ENCODE peak calls at places on chromosomes 1 and 21, in seven cellular contexts. One of them, this sample, is unnamed.

GRCh38 chr21:34667761-34668160 is 1.0 kb upstream of the CLIC6 start:
- DNase-seq in uterus: no peak
- DNase-seq in fibroblast of mammary gland: no peak
- DNase-seq in lower leg skin: no peak
- DNase-seq in neural progenitor cell: no peak
- DNase-seq in foreskin fibroblast: no peak
- DNase-seq in ovary: no peak
- DNase-seq in this sample: no peak

GRCh38 chr1:12228979-12229378 is 851 bp upstream of the VPS13D start:
- DNase-seq in fibroblast of mammary gland: no peak
- DNase-seq in neural progenitor cell: no peak
- DNase-seq in uterus: no peak
- DNase-seq in ovary: no peak
- DNase-seq in lower leg skin: no peak
- DNase-seq in foreskin fibroblast: no peak
- DNase-seq in this sample: no peak

GRCh38 chr1:9121891-9122409 is 7.0 kb downstream of the GPR157 start:
- DNase-seq in ovary: no peak
- DNase-seq in uterus: no peak
- DNase-seq in fibroblast of mammary gland: no peak
- DNase-seq in foreskin fibroblast: no peak
- DNase-seq in neural progenitor cell: no peak
- DNase-seq in lower leg skin: no peak
- DNase-seq in this sample: no peak

GRCh38 chr1:164619006-164619784 is 60.2 kb downstream of the PBX1 start:
- DNase-seq in uterus: no peak
- DNase-seq in foreskin fibroblast: no peak
- DNase-seq in neural progenitor cell: no peak
- DNase-seq in lower leg skin: no peak
- DNase-seq in ovary: no peak
- DNase-seq in fibroblast of mammary gland: no peak
- DNase-seq in this sample: no peak

GRCh38 chr1:29256395-29256794 is 20.1 kb downstream of the PTPRU start:
- DNase-seq in uterus: no peak
- DNase-seq in fibroblast of mammary gland: no peak
- DNase-seq in foreskin fibroblast: no peak
- DNase-seq in neural progenitor cell: peak
- DNase-seq in ovary: no peak
- DNase-seq in lower leg skin: no peak
- DNase-seq in this sample: no peak

GRCh38 chr1:182315157-182315556 is 76.4 kb downstream of the GLUL start:
- DNase-seq in uterus: no peak
- DNase-seq in fibroblast of mammary gland: peak
- DNase-seq in lower leg skin: no peak
- DNase-seq in neural progenitor cell: peak
- DNase-seq in foreskin fibroblast: no peak
- DNase-seq in ovary: no peak
- DNase-seq in this sample: peak

GRCh38 chr1:24850353-24850905 is 79.6 kb downstream of the RUNX3 start:
- DNase-seq in lower leg skin: no peak
- DNase-seq in ovary: no peak
- DNase-seq in neural progenitor cell: no peak
- DNase-seq in foreskin fibroblast: no peak
- DNase-seq in uterus: no peak
- DNase-seq in fibroblast of mammary gland: peak
- DNase-seq in this sample: no peak

GRCh38 chr1:7595338-7595737 is 175.8 kb upstream of the VAMP3 start:
- DNase-seq in uterus: no peak
- DNase-seq in fibroblast of mammary gland: no peak
- DNase-seq in foreskin fibroblast: no peak
- DNase-seq in neural progenitor cell: peak
- DNase-seq in ovary: peak
- DNase-seq in lower leg skin: no peak
- DNase-seq in this sample: no peak

GRCh38 chr1:44609412-44609767 is 64.9 kb downstream of the TMEM53 start:
- DNase-seq in lower leg skin: no peak
- DNase-seq in fibroblast of mammary gland: peak
- DNase-seq in foreskin fibroblast: peak
- DNase-seq in neural progenitor cell: peak
- DNase-seq in uterus: peak
- DNase-seq in ovary: peak
- DNase-seq in this sample: no peak

GRCh38 chr1:3774503-3775247 is 2.1 kb downstream of the SMIM1 start:
- DNase-seq in neural progenitor cell: no peak
- DNase-seq in lower leg skin: no peak
- DNase-seq in fibroblast of mammary gland: no peak
- DNase-seq in ovary: peak
- DNase-seq in foreskin fibroblast: no peak
- DNase-seq in uterus: no peak
- DNase-seq in this sample: no peak

GRCh38 chr1:227072991-227073390 is 132.9 kb downstream of the COQ8A start:
- DNase-seq in foreskin fibroblast: no peak
- DNase-seq in fibroblast of mammary gland: peak
- DNase-seq in uterus: no peak
- DNase-seq in ovary: no peak
- DNase-seq in neural progenitor cell: no peak
- DNase-seq in lower leg skin: no peak
- DNase-seq in this sample: no peak

GRCh38 chr1:165903672-165904071 is 76.3 kb downstream of the UCK2 start:
- DNase-seq in neural progenitor cell: no peak
- DNase-seq in uterus: no peak
- DNase-seq in ovary: no peak
- DNase-seq in fibroblast of mammary gland: peak
- DNase-seq in lower leg skin: peak
- DNase-seq in foreskin fibroblast: peak
- DNase-seq in this sample: no peak

GRCh38 chr21:16058896-16059295 is 329.1 kb downstream of the USP25 start:
- DNase-seq in uterus: no peak
- DNase-seq in foreskin fibroblast: no peak
- DNase-seq in neural progenitor cell: no peak
- DNase-seq in fibroblast of mammary gland: no peak
- DNase-seq in ovary: no peak
- DNase-seq in lower leg skin: no peak
- DNase-seq in this sample: no peak

GRCh38 chr1:78255849-78256248 is 210.1 kb downstream of the GIPC2 start:
- DNase-seq in lower leg skin: no peak
- DNase-seq in neural progenitor cell: no peak
- DNase-seq in fibroblast of mammary gland: peak
- DNase-seq in foreskin fibroblast: no peak
- DNase-seq in ovary: no peak
- DNase-seq in uterus: no peak
- DNase-seq in this sample: no peak

GRCh38 chr1:10794724-10795304 is 1.6 kb downstream of the CASZ1 start:
- DNase-seq in uterus: no peak
- DNase-seq in foreskin fibroblast: no peak
- DNase-seq in neural progenitor cell: peak
- DNase-seq in ovary: no peak
- DNase-seq in fibroblast of mammary gland: no peak
- DNase-seq in lower leg skin: no peak
- DNase-seq in this sample: no peak

GRCh38 chr1:202304370-202304769 is 37.4 kb downstream of the UBE2T start:
- DNase-seq in ovary: no peak
- DNase-seq in uterus: no peak
- DNase-seq in foreskin fibroblast: no peak
- DNase-seq in fibroblast of mammary gland: no peak
- DNase-seq in lower leg skin: no peak
- DNase-seq in neural progenitor cell: no peak
- DNase-seq in this sample: no peak

GRCh38 chr1:32703479-32704291 is 1.1 kb upstream of the SYNC start:
- DNase-seq in ovary: peak
- DNase-seq in uterus: peak
- DNase-seq in lower leg skin: no peak
- DNase-seq in fibroblast of mammary gland: peak
- DNase-seq in foreskin fibroblast: peak
- DNase-seq in neural progenitor cell: peak
- DNase-seq in this sample: no peak

GRCh38 chr1:107546571-107546970 is 405.7 kb downstream of the NTNG1 start:
- DNase-seq in foreskin fibroblast: no peak
- DNase-seq in lower leg skin: no peak
- DNase-seq in ovary: no peak
- DNase-seq in neural progenitor cell: no peak
- DNase-seq in fibroblast of mammary gland: no peak
- DNase-seq in uterus: no peak
- DNase-seq in this sample: no peak

GRCh38 chr1:107548276-107548675 is 407.4 kb downstream of the NTNG1 start:
- DNase-seq in lower leg skin: no peak
- DNase-seq in neural progenitor cell: no peak
- DNase-seq in fibroblast of mammary gland: no peak
- DNase-seq in foreskin fibroblast: no peak
- DNase-seq in ovary: no peak
- DNase-seq in uterus: no peak
- DNase-seq in this sample: no peak

GRCh38 chr1:107549152-107549810 is 408.4 kb downstream of the NTNG1 start:
- DNase-seq in neural progenitor cell: no peak
- DNase-seq in foreskin fibroblast: no peak
- DNase-seq in fibroblast of mammary gland: no peak
- DNase-seq in ovary: no peak
- DNase-seq in uterus: no peak
- DNase-seq in lower leg skin: no peak
- DNase-seq in this sample: no peak

GRCh38 chr1:107545056-107545597 is 404.3 kb downstream of the NTNG1 start:
- DNase-seq in foreskin fibroblast: no peak
- DNase-seq in lower leg skin: no peak
- DNase-seq in uterus: no peak
- DNase-seq in neural progenitor cell: no peak
- DNase-seq in ovary: no peak
- DNase-seq in fibroblast of mammary gland: no peak
- DNase-seq in this sample: no peak

GRCh38 chr1:107547363-107548155 is 406.7 kb downstream of the NTNG1 start:
- DNase-seq in foreskin fibroblast: peak
- DNase-seq in lower leg skin: no peak
- DNase-seq in ovary: no peak
- DNase-seq in fibroblast of mammary gland: no peak
- DNase-seq in uterus: no peak
- DNase-seq in neural progenitor cell: no peak
- DNase-seq in this sample: no peak
- H3K4me3 ChIP-seq in foreskin fibroblast: no peak
- H3K4me3 ChIP-seq in lower leg skin: no peak
- H3K4me3 ChIP-seq in ovary: no peak
- H3K4me3 ChIP-seq in fibroblast of mammary gland: no peak
- H3K4me3 ChIP-seq in uterus: no peak
- H3K4me3 ChIP-seq in neural progenitor cell: no peak
- H3K4me3 ChIP-seq in this sample: no peak

GRCh38 chr1:66357478-66358197 is 176.3 kb upstream of the SGIP1 start:
- DNase-seq in ovary: no peak
- DNase-seq in neural progenitor cell: no peak
- DNase-seq in fibroblast of mammary gland: no peak
- DNase-seq in foreskin fibroblast: no peak
- DNase-seq in lower leg skin: no peak
- DNase-seq in uterus: no peak
- DNase-seq in this sample: no peak

GRCh38 chr1:66364578-66365391 is 169.2 kb upstream of the SGIP1 start:
- DNase-seq in ovary: no peak
- DNase-seq in lower leg skin: no peak
- DNase-seq in fibroblast of mammary gland: peak
- DNase-seq in uterus: no peak
- DNase-seq in neural progenitor cell: no peak
- DNase-seq in foreskin fibroblast: peak
- DNase-seq in this sample: no peak

GRCh38 chr1:66356605-66357004 is 177.3 kb upstream of the SGIP1 start:
- DNase-seq in ovary: no peak
- DNase-seq in lower leg skin: no peak
- DNase-seq in uterus: no peak
- DNase-seq in foreskin fibroblast: no peak
- DNase-seq in fibroblast of mammary gland: no peak
- DNase-seq in neural progenitor cell: peak
- DNase-seq in this sample: no peak

GRCh38 chr1:66359815-66360214 is 174.1 kb upstream of the SGIP1 start:
- DNase-seq in neural progenitor cell: no peak
- DNase-seq in uterus: no peak
- DNase-seq in lower leg skin: no peak
- DNase-seq in foreskin fibroblast: no peak
- DNase-seq in fibroblast of mammary gland: peak
- DNase-seq in ovary: no peak
- DNase-seq in this sample: no peak

GRCh38 chr1:66360285-66360724 is 173.6 kb upstream of the SGIP1 start:
- DNase-seq in uterus: no peak
- DNase-seq in neural progenitor cell: no peak
- DNase-seq in fibroblast of mammary gland: no peak
- DNase-seq in ovary: no peak
- DNase-seq in lower leg skin: no peak
- DNase-seq in foreskin fibroblast: no peak
- DNase-seq in this sample: no peak
- TF ChIP-seq CTCF in uterus: no peak
- TF ChIP-seq CTCF in neural progenitor cell: peak
- TF ChIP-seq CTCF in fibroblast of mammary gland: no peak
- TF ChIP-seq CTCF in ovary: no peak
- TF ChIP-seq CTCF in lower leg skin: no peak
- TF ChIP-seq CTCF in foreskin fibroblast: peak
- TF ChIP-seq CTCF in this sample: no peak

DNA sequence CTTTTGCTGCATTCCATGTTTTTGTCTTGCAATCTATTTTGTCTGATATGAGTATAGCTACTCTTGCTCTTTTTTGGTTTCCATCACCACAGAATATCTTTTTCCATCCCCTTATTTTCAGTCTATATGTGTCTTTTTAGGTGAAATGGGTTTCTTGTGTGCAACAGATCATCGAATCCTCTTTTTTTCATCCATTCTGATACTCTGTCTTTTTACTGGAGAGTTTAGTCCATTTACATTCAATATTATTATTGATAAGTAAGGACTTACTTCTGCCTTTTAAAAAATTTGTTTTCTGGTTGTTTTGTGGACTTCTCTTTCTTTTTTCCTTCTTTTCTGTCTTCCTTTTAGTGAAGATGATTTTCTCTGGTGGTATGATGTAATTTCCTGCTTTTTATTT is 64.6 kb upstream of the CD55 start:
- DNase-seq in foreskin fibroblast: no peak
- DNase-seq in lower leg skin: no peak
- DNase-seq in uterus: no peak
- DNase-seq in ovary: no peak
- DNase-seq in fibroblast of mammary gland: no peak
- DNase-seq in neural progenitor cell: no peak
- DNase-seq in this sample: no peak
- H3K4me3 ChIP-seq in foreskin fibroblast: no peak
- H3K4me3 ChIP-seq in lower leg skin: no peak
- H3K4me3 ChIP-seq in uterus: no peak
- H3K4me3 ChIP-seq in ovary: no peak
- H3K4me3 ChIP-seq in fibroblast of mammary gland: no peak
- H3K4me3 ChIP-seq in neural progenitor cell: no peak
- H3K4me3 ChIP-seq in this sample: no peak

DNA sequence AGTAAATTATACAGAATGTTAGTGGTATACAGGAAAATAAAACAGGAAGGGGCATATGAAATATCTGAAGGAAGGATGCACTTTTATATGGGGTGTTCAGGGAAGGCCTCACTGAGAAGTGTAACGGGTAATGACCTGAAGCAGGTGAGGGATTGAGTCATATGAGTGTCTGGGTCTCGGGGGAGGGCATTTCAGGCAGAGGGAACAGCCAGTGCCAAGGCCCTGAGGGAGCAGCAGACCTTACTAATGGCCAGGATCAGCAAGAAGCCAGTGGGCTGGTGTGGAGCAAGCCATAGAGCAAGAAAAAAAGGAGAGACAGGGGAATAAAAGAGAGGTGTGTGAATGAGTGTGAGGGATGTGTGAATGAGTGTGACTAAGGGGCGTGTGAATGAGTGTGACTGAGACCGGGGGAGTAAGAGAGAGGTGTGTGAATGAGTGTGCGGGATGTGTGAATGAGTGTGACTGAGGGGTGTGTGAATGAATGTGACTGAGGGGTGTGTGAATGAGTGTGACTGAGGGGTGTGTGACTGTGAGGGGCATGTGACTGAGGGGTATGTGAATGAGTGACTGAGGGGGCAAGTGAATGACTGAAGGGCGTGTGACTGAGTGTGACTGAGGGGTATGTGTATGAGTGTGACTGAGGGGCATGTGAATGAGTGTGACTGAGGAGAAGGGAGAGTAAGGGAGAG is 107.2 kb downstream of the GLIS1 start:
- DNase-seq in fibroblast of mammary gland: no peak
- DNase-seq in ovary: no peak
- DNase-seq in neural progenitor cell: no peak
- DNase-seq in uterus: no peak
- DNase-seq in foreskin fibroblast: no peak
- DNase-seq in lower leg skin: no peak
- DNase-seq in this sample: no peak
- TF ChIP-seq CTCF in fibroblast of mammary gland: no peak
- TF ChIP-seq CTCF in ovary: no peak
- TF ChIP-seq CTCF in neural progenitor cell: no peak
- TF ChIP-seq CTCF in uterus: no peak
- TF ChIP-seq CTCF in foreskin fibroblast: no peak
- TF ChIP-seq CTCF in lower leg skin: no peak
- TF ChIP-seq CTCF in this sample: no peak